ENCODE peak calls at places on chromosomes 11 and 22, in seven cellular contexts. One of them, this sample, is unnamed.

GRCh38 chr11:133803026-133803425 is 42.3 kb downstream of the SPATA19 start:
- DNase-seq in fibroblast of mammary gland: no peak
- DNase-seq in GM06990: no peak
- DNase-seq in uterus: no peak
- DNase-seq in neural crest cell: no peak
- DNase-seq in osteocyte: no peak
- DNase-seq in nephron progenitor cell: no peak
- DNase-seq in this sample: no peak

GRCh38 chr11:33329705-33330329 is 72.6 kb downstream of the HIPK3 start:
- DNase-seq in GM06990: no peak
- DNase-seq in neural crest cell: peak
- DNase-seq in uterus: peak
- DNase-seq in osteocyte: no peak
- DNase-seq in fibroblast of mammary gland: peak
- DNase-seq in nephron progenitor cell: peak
- DNase-seq in this sample: no peak

GRCh38 chr22:26322179-26322905 is 106.7 kb upstream of the ASPHD2 start:
- DNase-seq in osteocyte: no peak
- DNase-seq in uterus: no peak
- DNase-seq in GM06990: no peak
- DNase-seq in nephron progenitor cell: no peak
- DNase-seq in neural crest cell: no peak
- DNase-seq in fibroblast of mammary gland: peak
- DNase-seq in this sample: no peak

GRCh38 chr11:117010808-117011540 is 87.3 kb downstream of the SIK3 start:
- DNase-seq in nephron progenitor cell: no peak
- DNase-seq in GM06990: no peak
- DNase-seq in fibroblast of mammary gland: peak
- DNase-seq in osteocyte: no peak
- DNase-seq in neural crest cell: no peak
- DNase-seq in uterus: peak
- DNase-seq in this sample: no peak

GRCh38 chr11:1744879-1745700 is 5.3 kb downstream of the IFITM10 start:
- DNase-seq in fibroblast of mammary gland: no peak
- DNase-seq in uterus: no peak
- DNase-seq in neural crest cell: no peak
- DNase-seq in GM06990: no peak
- DNase-seq in nephron progenitor cell: no peak
- DNase-seq in osteocyte: no peak
- DNase-seq in this sample: no peak

GRCh38 chr22:47034905-47035419 is 272.5 kb downstream of the TBC1D22A start:
- DNase-seq in uterus: no peak
- DNase-seq in neural crest cell: no peak
- DNase-seq in osteocyte: no peak
- DNase-seq in fibroblast of mammary gland: no peak
- DNase-seq in GM06990: no peak
- DNase-seq in nephron progenitor cell: no peak
- DNase-seq in this sample: no peak

GRCh38 chr11:119479685-119480275 is 56.8 kb upstream of the THY1 start:
- DNase-seq in neural crest cell: no peak
- DNase-seq in GM06990: no peak
- DNase-seq in fibroblast of mammary gland: peak
- DNase-seq in nephron progenitor cell: peak
- DNase-seq in osteocyte: peak
- DNase-seq in uterus: peak
- DNase-seq in this sample: no peak

GRCh38 chr22:32668254-32669094 is 133.0 kb upstream of the TIMP3 start:
- DNase-seq in GM06990: no peak
- DNase-seq in neural crest cell: no peak
- DNase-seq in nephron progenitor cell: no peak
- DNase-seq in uterus: no peak
- DNase-seq in fibroblast of mammary gland: no peak
- DNase-seq in osteocyte: no peak
- DNase-seq in this sample: no peak

GRCh38 chr11:8017894-8018741 is 31.0 kb downstream of the EIF3F start:
- DNase-seq in uterus: peak
- DNase-seq in neural crest cell: no peak
- DNase-seq in nephron progenitor cell: no peak
- DNase-seq in osteocyte: peak
- DNase-seq in fibroblast of mammary gland: peak
- DNase-seq in GM06990: no peak
- DNase-seq in this sample: no peak

GRCh38 chr11:69834251-69834650 is 15.0 kb upstream of the FGF3 start:
- DNase-seq in nephron progenitor cell: no peak
- DNase-seq in GM06990: no peak
- DNase-seq in fibroblast of mammary gland: no peak
- DNase-seq in osteocyte: no peak
- DNase-seq in uterus: no peak
- DNase-seq in neural crest cell: no peak
- DNase-seq in this sample: no peak

GRCh38 chr11:113578164-113578455 is 102.9 kb upstream of the DRD2 start:
- DNase-seq in GM06990: no peak
- DNase-seq in osteocyte: peak
- DNase-seq in fibroblast of mammary gland: no peak
- DNase-seq in neural crest cell: no peak
- DNase-seq in nephron progenitor cell: no peak
- DNase-seq in uterus: no peak
- DNase-seq in this sample: no peak

GRCh38 chr11:3163241-3163981 is 1.7 kb downstream of the OSBPL5 start:
- DNase-seq in osteocyte: no peak
- DNase-seq in nephron progenitor cell: no peak
- DNase-seq in neural crest cell: no peak
- DNase-seq in uterus: no peak
- DNase-seq in fibroblast of mammary gland: no peak
- DNase-seq in GM06990: no peak
- DNase-seq in this sample: no peak

GRCh38 chr11:4059424-4059823 is 35.2 kb upstream of the RRM1 start:
- DNase-seq in uterus: no peak
- DNase-seq in osteocyte: no peak
- DNase-seq in fibroblast of mammary gland: no peak
- DNase-seq in nephron progenitor cell: no peak
- DNase-seq in neural crest cell: no peak
- DNase-seq in GM06990: no peak
- DNase-seq in this sample: no peak

GRCh38 chr11:111417766-111418435 is 38.8 kb upstream of the POU2AF1 start:
- DNase-seq in nephron progenitor cell: no peak
- DNase-seq in GM06990: peak
- DNase-seq in osteocyte: no peak
- DNase-seq in uterus: peak
- DNase-seq in neural crest cell: no peak
- DNase-seq in fibroblast of mammary gland: peak
- DNase-seq in this sample: no peak

GRCh38 chr11:12301379-12301778 is 76.0 kb upstream of the PARVA start:
- DNase-seq in fibroblast of mammary gland: no peak
- DNase-seq in neural crest cell: no peak
- DNase-seq in nephron progenitor cell: no peak
- DNase-seq in uterus: no peak
- DNase-seq in GM06990: no peak
- DNase-seq in osteocyte: no peak
- DNase-seq in this sample: no peak

GRCh38 chr22:23829845-23830372 is 8.9 kb downstream of the DERL3 start:
- DNase-seq in nephron progenitor cell: no peak
- DNase-seq in fibroblast of mammary gland: peak
- DNase-seq in uterus: no peak
- DNase-seq in GM06990: no peak
- DNase-seq in neural crest cell: no peak
- DNase-seq in osteocyte: no peak
- DNase-seq in this sample: no peak

GRCh38 chr11:37712246-37712645 is 1114.2 kb upstream of the RAG2 start:
- DNase-seq in nephron progenitor cell: peak
- DNase-seq in osteocyte: no peak
- DNase-seq in neural crest cell: peak
- DNase-seq in uterus: no peak
- DNase-seq in GM06990: no peak
- DNase-seq in fibroblast of mammary gland: no peak
- DNase-seq in this sample: no peak

GRCh38 chr11:119496453-119496852 is 73.5 kb upstream of the THY1 start:
- DNase-seq in fibroblast of mammary gland: peak
- DNase-seq in GM06990: no peak
- DNase-seq in osteocyte: no peak
- DNase-seq in uterus: no peak
- DNase-seq in nephron progenitor cell: no peak
- DNase-seq in neural crest cell: no peak
- DNase-seq in this sample: no peak

GRCh38 chr22:29469755-29470154 is 10.3 kb upstream of the NEFH start:
- DNase-seq in osteocyte: no peak
- DNase-seq in GM06990: no peak
- DNase-seq in fibroblast of mammary gland: no peak
- DNase-seq in neural crest cell: no peak
- DNase-seq in nephron progenitor cell: no peak
- DNase-seq in uterus: no peak
- DNase-seq in this sample: no peak

GRCh38 chr22:44442186-44442465 is 55.9 kb downstream of the RTL6 start:
- DNase-seq in neural crest cell: no peak
- DNase-seq in uterus: no peak
- DNase-seq in fibroblast of mammary gland: no peak
- DNase-seq in nephron progenitor cell: no peak
- DNase-seq in osteocyte: no peak
- DNase-seq in GM06990: no peak
- DNase-seq in this sample: no peak

GRCh38 chr11:28491431-28491830 is 383.2 kb downstream of the METTL15 start:
- DNase-seq in GM06990: no peak
- DNase-seq in nephron progenitor cell: no peak
- DNase-seq in uterus: no peak
- DNase-seq in osteocyte: no peak
- DNase-seq in fibroblast of mammary gland: peak
- DNase-seq in neural crest cell: no peak
- DNase-seq in this sample: no peak

GRCh38 chr11:77589181-77589520 is 602 bp upstream of the AQP11 start:
- DNase-seq in neural crest cell: no peak
- DNase-seq in osteocyte: no peak
- DNase-seq in GM06990: no peak
- DNase-seq in uterus: no peak
- DNase-seq in nephron progenitor cell: no peak
- DNase-seq in fibroblast of mammary gland: no peak
- DNase-seq in this sample: no peak
- TF ChIP-seq CTCF in neural crest cell: no peak
- TF ChIP-seq CTCF in osteocyte: no peak
- TF ChIP-seq CTCF in GM06990: no peak
- TF ChIP-seq CTCF in uterus: no peak
- TF ChIP-seq CTCF in nephron progenitor cell: no peak
- TF ChIP-seq CTCF in fibroblast of mammary gland: no peak
- TF ChIP-seq CTCF in this sample: no peak

DNA sequence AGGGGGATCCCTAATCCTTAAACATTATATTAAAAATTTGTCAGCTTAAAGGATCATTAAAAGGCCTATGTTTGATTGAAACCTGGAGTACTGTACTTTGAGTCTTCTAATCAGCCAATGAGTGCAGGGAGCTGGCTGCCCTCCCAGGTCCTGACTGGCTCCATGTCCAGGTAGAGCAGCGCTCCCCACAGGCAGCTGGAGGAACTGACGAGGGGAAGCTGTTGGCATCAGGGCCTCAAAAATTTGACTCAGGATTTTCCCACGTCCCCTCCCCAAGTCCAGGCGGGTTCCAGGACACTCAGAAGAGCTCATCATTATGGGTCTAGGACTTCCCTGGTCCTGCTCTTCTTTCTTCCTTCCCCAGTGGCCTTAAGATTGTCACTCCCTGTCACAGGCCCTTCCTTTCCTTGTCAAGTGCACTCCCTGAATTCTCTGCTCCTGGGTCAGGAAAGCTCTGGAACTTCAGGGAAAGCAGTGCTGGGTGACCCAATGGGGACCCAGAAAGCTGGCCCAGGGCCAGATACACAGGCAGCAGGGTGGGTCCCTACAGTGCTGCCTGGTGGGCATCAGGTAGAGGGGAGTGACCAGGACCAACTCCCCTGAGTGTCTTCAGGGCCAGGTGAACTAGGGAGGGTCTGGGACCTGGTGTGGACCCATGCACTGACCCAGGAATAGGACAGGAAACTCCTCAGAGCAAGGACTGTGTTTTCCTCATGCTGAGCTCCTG is 65.5 kb downstream of the GGTLC2 start:
- DNase-seq in fibroblast of mammary gland: peak
- DNase-seq in nephron progenitor cell: peak
- DNase-seq in GM06990: no peak
- DNase-seq in neural crest cell: no peak
- DNase-seq in osteocyte: peak
- DNase-seq in uterus: no peak
- DNase-seq in this sample: no peak
- TF ChIP-seq CTCF in fibroblast of mammary gland: peak
- TF ChIP-seq CTCF in nephron progenitor cell: peak
- TF ChIP-seq CTCF in GM06990: no peak
- TF ChIP-seq CTCF in neural crest cell: peak
- TF ChIP-seq CTCF in osteocyte: no peak
- TF ChIP-seq CTCF in uterus: no peak
- TF ChIP-seq CTCF in this sample: peak

GRCh38 chr11:257766-258493 is 20.3 kb upstream of the NLRP6 start:
- DNase-seq in fibroblast of mammary gland: no peak
- DNase-seq in GM06990: no peak
- DNase-seq in uterus: no peak
- DNase-seq in osteocyte: peak
- DNase-seq in nephron progenitor cell: no peak
- DNase-seq in neural crest cell: no peak
- DNase-seq in this sample: no peak
- TF ChIP-seq CTCF in fibroblast of mammary gland: no peak
- TF ChIP-seq CTCF in GM06990: peak
- TF ChIP-seq CTCF in uterus: no peak
- TF ChIP-seq CTCF in osteocyte: no peak
- TF ChIP-seq CTCF in nephron progenitor cell: no peak
- TF ChIP-seq CTCF in neural crest cell: no peak
- TF ChIP-seq CTCF in this sample: peak

GRCh38 chr11:72070486-72070885 is 9.9 kb downstream of the NUMA1 start:
- DNase-seq in uterus: no peak
- DNase-seq in GM06990: no peak
- DNase-seq in fibroblast of mammary gland: no peak
- DNase-seq in neural crest cell: no peak
- DNase-seq in nephron progenitor cell: no peak
- DNase-seq in osteocyte: no peak
- DNase-seq in this sample: no peak

GRCh38 chr11:72072348-72072747 is 8.0 kb downstream of the NUMA1 start:
- DNase-seq in uterus: no peak
- DNase-seq in neural crest cell: no peak
- DNase-seq in fibroblast of mammary gland: peak
- DNase-seq in nephron progenitor cell: no peak
- DNase-seq in osteocyte: no peak
- DNase-seq in GM06990: no peak
- DNase-seq in this sample: no peak

GRCh38 chr11:72075756-72076155 is 4.6 kb downstream of the NUMA1 start:
- DNase-seq in GM06990: no peak
- DNase-seq in osteocyte: no peak
- DNase-seq in uterus: no peak
- DNase-seq in fibroblast of mammary gland: no peak
- DNase-seq in neural crest cell: no peak
- DNase-seq in nephron progenitor cell: no peak
- DNase-seq in this sample: no peak

GRCh38 chr11:72078477-72078876 is 1.9 kb downstream of the NUMA1 start:
- DNase-seq in osteocyte: no peak
- DNase-seq in uterus: no peak
- DNase-seq in GM06990: no peak
- DNase-seq in fibroblast of mammary gland: no peak
- DNase-seq in nephron progenitor cell: no peak
- DNase-seq in neural crest cell: no peak
- DNase-seq in this sample: no peak

DNA sequence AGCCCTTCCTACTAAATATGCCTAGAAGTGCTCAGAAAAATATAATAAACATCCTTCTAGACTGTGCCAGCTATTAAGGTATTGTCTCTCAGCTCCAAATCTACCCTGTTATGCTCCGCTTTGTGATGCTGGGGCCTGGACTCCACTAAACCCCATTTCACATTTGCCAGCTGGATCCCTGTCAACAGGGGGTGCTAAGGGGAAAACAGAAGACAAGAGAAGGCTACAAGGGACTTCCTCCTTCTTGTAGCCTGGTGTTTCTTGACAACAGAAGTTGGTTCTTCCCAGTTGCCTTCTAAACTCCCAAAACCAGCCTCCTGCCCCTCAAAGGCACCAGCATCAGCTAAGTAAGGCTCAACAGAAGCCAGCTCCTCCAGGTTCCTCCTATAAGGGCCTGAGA is 5.2 kb downstream of the NUMA1 start:
- DNase-seq in neural crest cell: no peak
- DNase-seq in fibroblast of mammary gland: no peak
- DNase-seq in GM06990: no peak
- DNase-seq in osteocyte: no peak
- DNase-seq in nephron progenitor cell: no peak
- DNase-seq in uterus: no peak
- DNase-seq in this sample: no peak
- TF ChIP-seq CTCF in neural crest cell: no peak
- TF ChIP-seq CTCF in fibroblast of mammary gland: no peak
- TF ChIP-seq CTCF in GM06990: peak
- TF ChIP-seq CTCF in osteocyte: no peak
- TF ChIP-seq CTCF in nephron progenitor cell: no peak
- TF ChIP-seq CTCF in uterus: no peak
- TF ChIP-seq CTCF in this sample: peak